ENCODE peak calls at places on chromosome 15, in ten cellular contexts. One of them, this sample, is unnamed.

GRCh38 chr15:51117270-51117669 is 22.6 kb upstream of the TNFAIP8L3 start:
- DNase-seq in upper lobe of right lung: no peak
- DNase-seq in fibroblast of the conjunctiva: no peak
- DNase-seq in naive thymus-derived CD8-positive, alpha-beta T cell: no peak
- DNase-seq in heart left ventricle: no peak
- DNase-seq in activated naive CD4-positive, alpha-beta T cell treated with Interleukin-2 at 50 U/mL for 16 hours: no peak
- DNase-seq in iPS-NIHi11: no peak
- DNase-seq in cardiac muscle cell: no peak
- DNase-seq in AML-193: no peak
- DNase-seq in IMR-90: peak; percentile 25
- DNase-seq in this sample: no peak

GRCh38 chr15:56194035-56194434 is 49.6 kb downstream of the RFX7 start:
- DNase-seq in AML-193: no peak
- DNase-seq in IMR-90: peak; percentile 33
- DNase-seq in iPS-NIHi11: no peak
- DNase-seq in activated naive CD4-positive, alpha-beta T cell treated with Interleukin-2 at 50 U/mL for 16 hours: no peak
- DNase-seq in heart left ventricle: no peak
- DNase-seq in upper lobe of right lung: no peak
- DNase-seq in naive thymus-derived CD8-positive, alpha-beta T cell: no peak
- DNase-seq in fibroblast of the conjunctiva: no peak
- DNase-seq in cardiac muscle cell: no peak
- DNase-seq in this sample: no peak

GRCh38 chr15:100718075-100718980 is 115.9 kb downstream of the ASB7 start:
- DNase-seq in AML-193: no peak
- DNase-seq in activated naive CD4-positive, alpha-beta T cell treated with Interleukin-2 at 50 U/mL for 16 hours: no peak
- DNase-seq in fibroblast of the conjunctiva: no peak
- DNase-seq in cardiac muscle cell: no peak
- DNase-seq in upper lobe of right lung: no peak
- DNase-seq in IMR-90: no peak
- DNase-seq in heart left ventricle: no peak
- DNase-seq in iPS-NIHi11: no peak
- DNase-seq in naive thymus-derived CD8-positive, alpha-beta T cell: no peak
- DNase-seq in this sample: no peak

GRCh38 chr15:65912235-65912634 is 42.9 kb downstream of the RAB11A start:
- DNase-seq in IMR-90: no peak
- DNase-seq in cardiac muscle cell: no peak
- DNase-seq in iPS-NIHi11: no peak
- DNase-seq in AML-193: no peak
- DNase-seq in naive thymus-derived CD8-positive, alpha-beta T cell: no peak
- DNase-seq in upper lobe of right lung: no peak
- DNase-seq in heart left ventricle: no peak
- DNase-seq in activated naive CD4-positive, alpha-beta T cell treated with Interleukin-2 at 50 U/mL for 16 hours: no peak
- DNase-seq in fibroblast of the conjunctiva: no peak
- DNase-seq in this sample: no peak

GRCh38 chr15:42891569-42891968 is 29.0 kb downstream of the TTBK2 start:
- DNase-seq in IMR-90: peak; percentile 25
- DNase-seq in activated naive CD4-positive, alpha-beta T cell treated with Interleukin-2 at 50 U/mL for 16 hours: no peak
- DNase-seq in cardiac muscle cell: no peak
- DNase-seq in fibroblast of the conjunctiva: no peak
- DNase-seq in naive thymus-derived CD8-positive, alpha-beta T cell: no peak
- DNase-seq in iPS-NIHi11: no peak
- DNase-seq in upper lobe of right lung: no peak
- DNase-seq in heart left ventricle: no peak
- DNase-seq in AML-193: no peak
- DNase-seq in this sample: no peak

GRCh38 chr15:32828507-32829186 is 110.8 kb downstream of the GREM1 start:
- DNase-seq in heart left ventricle: no peak
- DNase-seq in activated naive CD4-positive, alpha-beta T cell treated with Interleukin-2 at 50 U/mL for 16 hours: no peak
- DNase-seq in AML-193: no peak
- DNase-seq in iPS-NIHi11: no peak
- DNase-seq in upper lobe of right lung: no peak
- DNase-seq in naive thymus-derived CD8-positive, alpha-beta T cell: no peak
- DNase-seq in fibroblast of the conjunctiva: peak; percentile 54
- DNase-seq in cardiac muscle cell: no peak
- DNase-seq in IMR-90: peak; percentile 96
- DNase-seq in this sample: no peak

GRCh38 chr15:61411941-61412510 is 182.9 kb upstream of the RORA start:
- DNase-seq in naive thymus-derived CD8-positive, alpha-beta T cell: no peak
- DNase-seq in AML-193: no peak
- DNase-seq in heart left ventricle: no peak
- DNase-seq in fibroblast of the conjunctiva: no peak
- DNase-seq in upper lobe of right lung: no peak
- DNase-seq in activated naive CD4-positive, alpha-beta T cell treated with Interleukin-2 at 50 U/mL for 16 hours: no peak
- DNase-seq in cardiac muscle cell: no peak
- DNase-seq in iPS-NIHi11: no peak
- DNase-seq in IMR-90: no peak
- DNase-seq in this sample: no peak

GRCh38 chr15:99137877-99138276 is 33.0 kb downstream of the SYNM start:
- DNase-seq in AML-193: no peak
- DNase-seq in activated naive CD4-positive, alpha-beta T cell treated with Interleukin-2 at 50 U/mL for 16 hours: no peak
- DNase-seq in iPS-NIHi11: no peak
- DNase-seq in fibroblast of the conjunctiva: no peak
- DNase-seq in naive thymus-derived CD8-positive, alpha-beta T cell: no peak
- DNase-seq in upper lobe of right lung: no peak
- DNase-seq in IMR-90: no peak
- DNase-seq in cardiac muscle cell: no peak
- DNase-seq in heart left ventricle: no peak
- DNase-seq in this sample: no peak

GRCh38 chr15:85477730-85478129 is 97.3 kb downstream of the AKAP13 start:
- DNase-seq in naive thymus-derived CD8-positive, alpha-beta T cell: no peak
- DNase-seq in IMR-90: peak; percentile 86
- DNase-seq in fibroblast of the conjunctiva: no peak
- DNase-seq in upper lobe of right lung: no peak
- DNase-seq in AML-193: no peak
- DNase-seq in iPS-NIHi11: no peak
- DNase-seq in activated naive CD4-positive, alpha-beta T cell treated with Interleukin-2 at 50 U/mL for 16 hours: no peak
- DNase-seq in heart left ventricle: no peak
- DNase-seq in cardiac muscle cell: no peak
- DNase-seq in this sample: no peak

GRCh38 chr15:33910741-33911140 is 57.6 kb upstream of the CHRM5 start:
- DNase-seq in naive thymus-derived CD8-positive, alpha-beta T cell: no peak
- DNase-seq in activated naive CD4-positive, alpha-beta T cell treated with Interleukin-2 at 50 U/mL for 16 hours: no peak
- DNase-seq in heart left ventricle: no peak
- DNase-seq in upper lobe of right lung: no peak
- DNase-seq in AML-193: no peak
- DNase-seq in iPS-NIHi11: no peak
- DNase-seq in cardiac muscle cell: no peak
- DNase-seq in fibroblast of the conjunctiva: no peak
- DNase-seq in IMR-90: peak; percentile 69
- DNase-seq in this sample: no peak

GRCh38 chr15:68158046-68158628 is 47.0 kb downstream of the CALML4 start:
- DNase-seq in upper lobe of right lung: no peak
- DNase-seq in fibroblast of the conjunctiva: no peak
- DNase-seq in IMR-90: peak; percentile 28
- DNase-seq in cardiac muscle cell: peak; percentile 19
- DNase-seq in activated naive CD4-positive, alpha-beta T cell treated with Interleukin-2 at 50 U/mL for 16 hours: no peak
- DNase-seq in heart left ventricle: no peak
- DNase-seq in iPS-NIHi11: no peak
- DNase-seq in AML-193: no peak
- DNase-seq in naive thymus-derived CD8-positive, alpha-beta T cell: no peak
- DNase-seq in this sample: no peak

GRCh38 chr15:80234883-80235282 is 17.1 kb downstream of the CTXND1 start:
- DNase-seq in naive thymus-derived CD8-positive, alpha-beta T cell: peak; percentile 8
- DNase-seq in IMR-90: peak; percentile 14
- DNase-seq in fibroblast of the conjunctiva: no peak
- DNase-seq in activated naive CD4-positive, alpha-beta T cell treated with Interleukin-2 at 50 U/mL for 16 hours: peak; percentile 47
- DNase-seq in iPS-NIHi11: peak; percentile 66
- DNase-seq in heart left ventricle: no peak
- DNase-seq in AML-193: peak; percentile 19
- DNase-seq in upper lobe of right lung: no peak
- DNase-seq in cardiac muscle cell: peak; percentile 19
- DNase-seq in this sample: no peak

GRCh38 chr15:75736256-75736655 is 23.6 kb upstream of the CSPG4 start:
- DNase-seq in naive thymus-derived CD8-positive, alpha-beta T cell: no peak
- DNase-seq in activated naive CD4-positive, alpha-beta T cell treated with Interleukin-2 at 50 U/mL for 16 hours: no peak
- DNase-seq in iPS-NIHi11: no peak
- DNase-seq in cardiac muscle cell: no peak
- DNase-seq in upper lobe of right lung: peak; percentile 55
- DNase-seq in AML-193: no peak
- DNase-seq in fibroblast of the conjunctiva: no peak
- DNase-seq in heart left ventricle: no peak
- DNase-seq in IMR-90: no peak
- DNase-seq in this sample: no peak

GRCh38 chr15:75164625-75165024 is 37.1 kb upstream of the C15orf39 start:
- DNase-seq in activated naive CD4-positive, alpha-beta T cell treated with Interleukin-2 at 50 U/mL for 16 hours: no peak
- DNase-seq in upper lobe of right lung: no peak
- DNase-seq in fibroblast of the conjunctiva: no peak
- DNase-seq in iPS-NIHi11: no peak
- DNase-seq in naive thymus-derived CD8-positive, alpha-beta T cell: no peak
- DNase-seq in AML-193: no peak
- DNase-seq in heart left ventricle: no peak
- DNase-seq in IMR-90: no peak
- DNase-seq in cardiac muscle cell: no peak
- DNase-seq in this sample: no peak

GRCh38 chr15:64045774-64046346 is 425 bp downstream of the DAPK2 start:
- DNase-seq in IMR-90: no peak
- DNase-seq in iPS-NIHi11: peak; percentile 77
- DNase-seq in upper lobe of right lung: peak; percentile 74
- DNase-seq in naive thymus-derived CD8-positive, alpha-beta T cell: peak; percentile 26
- DNase-seq in activated naive CD4-positive, alpha-beta T cell treated with Interleukin-2 at 50 U/mL for 16 hours: no peak
- DNase-seq in heart left ventricle: peak; percentile 57
- DNase-seq in AML-193: no peak
- DNase-seq in cardiac muscle cell: no peak
- DNase-seq in fibroblast of the conjunctiva: no peak
- DNase-seq in this sample: no peak

GRCh38 chr15:79863886-79864285 is 32.9 kb downstream of the MTHFS start:
- DNase-seq in iPS-NIHi11: no peak
- DNase-seq in fibroblast of the conjunctiva: no peak
- DNase-seq in IMR-90: peak; percentile 65
- DNase-seq in heart left ventricle: no peak
- DNase-seq in AML-193: no peak
- DNase-seq in activated naive CD4-positive, alpha-beta T cell treated with Interleukin-2 at 50 U/mL for 16 hours: no peak
- DNase-seq in naive thymus-derived CD8-positive, alpha-beta T cell: no peak
- DNase-seq in cardiac muscle cell: no peak
- DNase-seq in upper lobe of right lung: no peak
- DNase-seq in this sample: no peak

GRCh38 chr15:95887666-95888480 is 442.6 kb upstream of the NR2F2 start:
- DNase-seq in upper lobe of right lung: no peak
- DNase-seq in fibroblast of the conjunctiva: no peak
- DNase-seq in IMR-90: peak; percentile 20
- DNase-seq in cardiac muscle cell: no peak
- DNase-seq in AML-193: no peak
- DNase-seq in naive thymus-derived CD8-positive, alpha-beta T cell: no peak
- DNase-seq in iPS-NIHi11: no peak
- DNase-seq in heart left ventricle: no peak
- DNase-seq in activated naive CD4-positive, alpha-beta T cell treated with Interleukin-2 at 50 U/mL for 16 hours: no peak
- DNase-seq in this sample: no peak

GRCh38 chr15:88484781-88485246 is 17.3 kb downstream of the MRPS11 start:
- DNase-seq in activated naive CD4-positive, alpha-beta T cell treated with Interleukin-2 at 50 U/mL for 16 hours: no peak
- DNase-seq in upper lobe of right lung: no peak
- DNase-seq in AML-193: no peak
- DNase-seq in IMR-90: peak; percentile 64
- DNase-seq in heart left ventricle: no peak
- DNase-seq in naive thymus-derived CD8-positive, alpha-beta T cell: no peak
- DNase-seq in cardiac muscle cell: no peak
- DNase-seq in iPS-NIHi11: peak; percentile 44
- DNase-seq in fibroblast of the conjunctiva: peak; percentile 30
- DNase-seq in this sample: no peak

GRCh38 chr15:42368096-42368495 is 8.8 kb downstream of the CAPN3 start:
- DNase-seq in AML-193: no peak
- DNase-seq in fibroblast of the conjunctiva: no peak
- DNase-seq in iPS-NIHi11: no peak
- DNase-seq in cardiac muscle cell: no peak
- DNase-seq in heart left ventricle: no peak
- DNase-seq in IMR-90: no peak
- DNase-seq in naive thymus-derived CD8-positive, alpha-beta T cell: no peak
- DNase-seq in activated naive CD4-positive, alpha-beta T cell treated with Interleukin-2 at 50 U/mL for 16 hours: no peak
- DNase-seq in upper lobe of right lung: no peak
- DNase-seq in this sample: no peak

GRCh38 chr15:57026016-57026602 is 107.7 kb downstream of the TCF12 start:
- DNase-seq in fibroblast of the conjunctiva: no peak
- DNase-seq in activated naive CD4-positive, alpha-beta T cell treated with Interleukin-2 at 50 U/mL for 16 hours: no peak
- DNase-seq in IMR-90: peak; percentile 57
- DNase-seq in upper lobe of right lung: no peak
- DNase-seq in naive thymus-derived CD8-positive, alpha-beta T cell: no peak
- DNase-seq in heart left ventricle: no peak
- DNase-seq in iPS-NIHi11: no peak
- DNase-seq in cardiac muscle cell: no peak
- DNase-seq in AML-193: no peak
- DNase-seq in this sample: no peak

GRCh38 chr15:35167675-35168074 is 82.6 kb upstream of the NANOGP8 start:
- DNase-seq in iPS-NIHi11: no peak
- DNase-seq in naive thymus-derived CD8-positive, alpha-beta T cell: no peak
- DNase-seq in IMR-90: no peak
- DNase-seq in cardiac muscle cell: no peak
- DNase-seq in upper lobe of right lung: no peak
- DNase-seq in AML-193: no peak
- DNase-seq in activated naive CD4-positive, alpha-beta T cell treated with Interleukin-2 at 50 U/mL for 16 hours: no peak
- DNase-seq in fibroblast of the conjunctiva: no peak
- DNase-seq in heart left ventricle: no peak
- DNase-seq in this sample: no peak

GRCh38 chr15:66802087-66803001 is 100.3 kb downstream of the SMAD6 start:
- DNase-seq in fibroblast of the conjunctiva: peak; percentile 34
- DNase-seq in activated naive CD4-positive, alpha-beta T cell treated with Interleukin-2 at 50 U/mL for 16 hours: no peak
- DNase-seq in iPS-NIHi11: no peak
- DNase-seq in naive thymus-derived CD8-positive, alpha-beta T cell: no peak
- DNase-seq in IMR-90: peak; percentile 62
- DNase-seq in cardiac muscle cell: no peak
- DNase-seq in heart left ventricle: no peak
- DNase-seq in AML-193: no peak
- DNase-seq in upper lobe of right lung: no peak
- DNase-seq in this sample: peak; percentile 64

GRCh38 chr15:22262613-22263020 is 182.3 kb downstream of the OR4M2 start:
- DNase-seq in iPS-NIHi11: no peak
- DNase-seq in cardiac muscle cell: no peak
- DNase-seq in activated naive CD4-positive, alpha-beta T cell treated with Interleukin-2 at 50 U/mL for 16 hours: peak; percentile 41
- DNase-seq in upper lobe of right lung: peak; percentile 84
- DNase-seq in heart left ventricle: peak; percentile 48
- DNase-seq in fibroblast of the conjunctiva: no peak
- DNase-seq in IMR-90: no peak
- DNase-seq in naive thymus-derived CD8-positive, alpha-beta T cell: no peak
- DNase-seq in AML-193: no peak
- DNase-seq in this sample: no peak

GRCh38 chr15:67405208-67406191 is 115.4 kb upstream of the C15orf61 start:
- DNase-seq in AML-193: no peak
- DNase-seq in fibroblast of the conjunctiva: no peak
- DNase-seq in activated naive CD4-positive, alpha-beta T cell treated with Interleukin-2 at 50 U/mL for 16 hours: no peak
- DNase-seq in upper lobe of right lung: no peak
- DNase-seq in cardiac muscle cell: peak; percentile 9
- DNase-seq in naive thymus-derived CD8-positive, alpha-beta T cell: no peak
- DNase-seq in heart left ventricle: no peak
- DNase-seq in iPS-NIHi11: no peak
- DNase-seq in IMR-90: peak; percentile 79
- DNase-seq in this sample: no peak

GRCh38 chr15:67915374-67916050 is 75.7 kb upstream of the RNU6-1 start:
- DNase-seq in naive thymus-derived CD8-positive, alpha-beta T cell: no peak
- DNase-seq in iPS-NIHi11: peak; percentile 31
- DNase-seq in activated naive CD4-positive, alpha-beta T cell treated with Interleukin-2 at 50 U/mL for 16 hours: no peak
- DNase-seq in upper lobe of right lung: peak; percentile 81
- DNase-seq in heart left ventricle: peak; percentile 58
- DNase-seq in fibroblast of the conjunctiva: no peak
- DNase-seq in IMR-90: no peak
- DNase-seq in cardiac muscle cell: peak; percentile 36
- DNase-seq in AML-193: no peak
- DNase-seq in this sample: peak; percentile 59

GRCh38 chr15:82847703-82848102 is 38.3 kb downstream of the WHAMM start:
- DNase-seq in activated naive CD4-positive, alpha-beta T cell treated with Interleukin-2 at 50 U/mL for 16 hours: no peak
- DNase-seq in heart left ventricle: no peak
- DNase-seq in AML-193: no peak
- DNase-seq in IMR-90: peak; percentile 24
- DNase-seq in iPS-NIHi11: no peak
- DNase-seq in naive thymus-derived CD8-positive, alpha-beta T cell: no peak
- DNase-seq in cardiac muscle cell: no peak
- DNase-seq in fibroblast of the conjunctiva: no peak
- DNase-seq in upper lobe of right lung: no peak
- DNase-seq in this sample: no peak

GRCh38 chr15:85035980-85036379 is 54.3 kb downstream of the PDE8A start:
- DNase-seq in heart left ventricle: no peak
- DNase-seq in upper lobe of right lung: no peak
- DNase-seq in activated naive CD4-positive, alpha-beta T cell treated with Interleukin-2 at 50 U/mL for 16 hours: no peak
- DNase-seq in cardiac muscle cell: peak; percentile 40
- DNase-seq in IMR-90: no peak
- DNase-seq in AML-193: no peak
- DNase-seq in fibroblast of the conjunctiva: no peak
- DNase-seq in iPS-NIHi11: no peak
- DNase-seq in naive thymus-derived CD8-positive, alpha-beta T cell: no peak
- DNase-seq in this sample: no peak

GRCh38 chr15:40762919-40763800 is 708 bp upstream of the GCHFR start:
- DNase-seq in AML-193: no peak
- DNase-seq in fibroblast of the conjunctiva: no peak
- DNase-seq in activated naive CD4-positive, alpha-beta T cell treated with Interleukin-2 at 50 U/mL for 16 hours: peak; percentile 23
- DNase-seq in iPS-NIHi11: peak; percentile 53
- DNase-seq in heart left ventricle: peak; percentile 76
- DNase-seq in cardiac muscle cell: no peak
- DNase-seq in upper lobe of right lung: peak; percentile 90
- DNase-seq in IMR-90: peak; percentile 11
- DNase-seq in naive thymus-derived CD8-positive, alpha-beta T cell: peak; percentile 45
- DNase-seq in this sample: peak; percentile 84

This sample was measured in sciatic nerve.